ENCODE peak calls at places on chromosomes 1 and 21, in four cellular contexts. L, U, R and S are unnamed samples.

GRCh38 chr1:84008631-84009030 is 9.7 kb upstream of the TTLL7 start:
- DNase-seq in R (no peak), U (no peak), L (no peak), S (no peak)

GRCh38 chr1:41767534-41767933 is 151.2 kb downstream of the HIVEP3 start:
- DNase-seq in R (no peak), U (no peak), L (no peak), S (no peak)

GRCh38 chr21:39676054-39676771 is 63.5 kb downstream of the B3GALT5 start:
- DNase-seq in R (peak; percentile 17), U (no peak), L (no peak), S (no peak)

GRCh38 chr1:205351984-205352713 is 4.6 kb downstream of the KLHDC8A start:
- DNase-seq in R (peak; percentile 12), L (no peak), U (peak; percentile 20), S (no peak)

GRCh38 chr1:152880907-152881306 is 2.8 kb downstream of the SMCP start:
- DNase-seq in R (no peak), L (no peak), U (no peak), S (no peak)

GRCh38 chr1:158830904-158831507 is at the start of gene MNDA:
- DNase-seq in R (no peak), U (no peak), L (no peak), S (no peak)

GRCh38 chr1:118862755-118863154 is 125.4 kb downstream of the TBX15 start:
- DNase-seq in U (no peak), R (peak; percentile 9), L (no peak), S (no peak)

GRCh38 chr1:193404236-193404635 is 217.8 kb upstream of the B3GALT2 start:
- DNase-seq in U (no peak), L (no peak), R (no peak), S (no peak)

GRCh38 chr1:205976036-205976435 is 27.2 kb downstream of the RAB7B start:
- DNase-seq in L (no peak), R (no peak), U (no peak), S (no peak)

GRCh38 chr1:154683820-154684219 is 75.8 kb upstream of the ADAR start:
- DNase-seq in R (no peak), L (no peak), U (no peak), S (no peak)

GRCh38 chr1:22636369-22636768 is at the start of gene C1QA:
- DNase-seq in L (no peak), U (no peak), R (no peak), S (no peak)

GRCh38 chr1:230230948-230231738 is 164.1 kb downstream of the GALNT2 start:
- DNase-seq in L (no peak), R (no peak), U (peak; percentile 19), S (no peak)

GRCh38 chr1:231776006-231776707 is 149.6 kb downstream of the DISC1 start:
- DNase-seq in R (no peak), U (no peak), L (no peak), S (no peak)

GRCh38 chr1:61950418-61950817 is 208.1 kb downstream of the PATJ start:
- DNase-seq in U (no peak), R (peak; percentile 28), L (no peak), S (no peak)

GRCh38 chr21:9758888-9759287 is 762.5 kb upstream of the TPTE start:
- DNase-seq in R (no peak), U (no peak), L (no peak), S (no peak)

GRCh38 chr1:67441183-67441582 is 11.0 kb upstream of the SERBP1 start:
- DNase-seq in L (no peak), U (peak; percentile 54), R (peak; percentile 17), S (no peak)

GRCh38 chr1:206803221-206803730 is 31.0 kb upstream of the IL10 start:
- DNase-seq in R (no peak), L (no peak), U (no peak), S (no peak)

GRCh38 chr1:53693773-53694717 is 44.9 kb downstream of the GLIS1 start:
- DNase-seq in U (no peak), L (no peak), R (no peak), S (no peak)

GRCh38 chr1:244918422-244919319 is 54.3 kb upstream of the HNRNPU start:
- DNase-seq in L (no peak), R (no peak), U (peak; percentile 85), S (no peak)
- TF ChIP-seq REST in L (no peak), R (no peak), U (no peak), S (no peak)

GRCh38 chr1:178341218-178341956 is 155.4 kb downstream of the CLEC20A start:
- DNase-seq in R (no peak), L (peak; percentile 68), U (no peak), S (no peak)
- TF ChIP-seq POLR2AphosphoS5 in R (no peak), L (peak; percentile 61), U (no peak), S (no peak)

DNA sequence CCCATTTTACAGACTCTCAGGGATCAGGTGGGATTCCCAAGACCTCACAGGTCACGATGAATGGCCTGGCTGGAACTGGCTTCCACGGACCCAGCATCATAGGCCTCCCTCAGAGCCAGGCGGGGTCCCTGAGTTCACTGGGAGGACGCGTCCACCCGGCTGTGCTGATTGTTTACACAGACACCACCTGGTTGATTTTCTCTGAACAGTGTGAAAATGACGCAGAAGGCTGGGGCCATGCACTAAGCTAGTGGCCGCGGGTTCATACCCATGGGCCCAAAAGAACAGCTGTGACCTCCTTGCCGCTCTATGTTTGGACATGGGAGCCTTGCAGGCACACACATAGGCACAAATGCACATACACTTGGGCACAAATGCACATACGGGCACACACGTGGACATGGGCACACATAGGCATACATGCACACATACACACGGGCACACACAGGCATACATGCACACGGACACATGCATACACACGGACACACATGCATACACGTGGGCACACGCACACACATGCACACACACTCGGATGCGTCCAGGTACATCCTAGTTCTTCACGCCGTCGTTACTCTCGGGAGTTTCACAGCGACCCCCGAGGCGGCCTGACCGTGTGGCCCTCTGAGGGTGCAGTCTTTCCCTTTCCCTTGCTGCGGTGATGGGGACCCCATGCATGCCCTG is 23.2 kb downstream of the CSTB start:
- DNase-seq in R (no peak), L (no peak), U (no peak), S (no peak)
- TF ChIP-seq TCF7L2 in R (no peak), L (no peak), U (no peak), S (no peak)

GRCh38 chr21:44043613-44044012 is 31.5 kb downstream of the TRAPPC10 start:
- DNase-seq in U (peak; percentile 53), L (no peak), R (no peak), S (no peak)
- TF ChIP-seq REST in U (no peak), L (no peak), R (no peak), S (no peak)

GRCh38 chr1:9731561-9731960 is 80.0 kb downstream of the PIK3CD start:
- DNase-seq in L (no peak), R (no peak), U (no peak), S (no peak)

GRCh38 chr1:9731051-9731537 is 79.6 kb downstream of the PIK3CD start:
- DNase-seq in L (no peak), U (no peak), R (no peak), S (no peak)

GRCh38 chr1:9735800-9736199 is 84.3 kb downstream of the PIK3CD start:
- DNase-seq in L (no peak), U (no peak), R (no peak), S (no peak)

GRCh38 chr1:9732123-9732971 is 80.8 kb downstream of the PIK3CD start:
- DNase-seq in R (no peak), L (no peak), U (no peak), S (no peak)

DNA sequence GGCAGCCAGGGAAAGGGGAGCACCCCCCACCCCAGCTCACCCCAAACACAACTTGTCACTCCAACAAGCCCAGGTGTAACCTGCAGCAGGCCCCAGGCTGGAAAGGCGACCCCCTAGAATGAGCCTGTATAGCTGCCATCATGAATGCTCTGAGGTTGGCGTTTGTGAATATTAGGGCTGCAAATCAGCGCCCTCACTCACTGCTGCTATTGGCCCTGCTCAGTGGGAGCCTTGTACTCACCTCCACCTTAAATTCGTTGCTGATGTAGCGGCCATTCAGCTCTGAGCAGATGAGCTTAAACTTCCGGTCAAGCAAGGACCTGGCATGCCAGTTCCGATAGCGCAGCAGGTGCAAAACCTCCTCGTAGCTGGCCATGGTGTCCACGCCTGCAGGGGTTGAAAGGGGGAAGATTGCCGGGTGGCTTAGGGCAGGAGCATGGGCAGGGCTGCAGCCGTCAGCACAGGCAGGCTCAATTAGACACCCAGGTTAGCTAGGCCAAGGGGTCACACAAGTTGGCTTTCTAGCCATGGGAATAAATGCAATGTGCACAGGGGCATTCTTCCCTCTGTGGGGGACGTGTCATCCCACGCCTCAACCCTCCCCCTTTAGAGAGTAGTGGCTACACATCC is 81.7 kb downstream of the PIK3CD start:
- DNase-seq in L (no peak), U (no peak), R (no peak), S (no peak)
- TF ChIP-seq POLR2AphosphoS5 in L (no peak), U (no peak), R (no peak), S (no peak)

GRCh38 chr1:98008373-98008772 is 87.5 kb upstream of the DPYD start:
- DNase-seq in U (no peak), R (no peak), L (no peak), S (no peak)

GRCh38 chr1:98003442-98003841 is 82.6 kb upstream of the DPYD start:
- DNase-seq in U (no peak), L (no peak), R (no peak), S (no peak)

GRCh38 chr1:98002288-98002687 is 81.5 kb upstream of the DPYD start:
- DNase-seq in L (no peak), U (no peak), R (no peak), S (no peak)

GRCh38 chr1:98001764-98002163 is 80.9 kb upstream of the DPYD start:
- DNase-seq in R (no peak), L (no peak), U (no peak), S (no peak)

GRCh38 chr1:98005326-98006010 is 84.6 kb upstream of the DPYD start:
- DNase-seq in R (no peak), U (no peak), L (no peak), S (no peak)
- TF ChIP-seq TCF7L2 in R (no peak), U (no peak), L (no peak), S (no peak)